ENCODE peak calls at places on chromosomes 16 and 17, in six cellular contexts. M, Q, O, A, X and Z are unnamed samples.

GRCh38 chr16:62041401-62041800 is 5.2 kb upstream of the CDH8 start:
- DNase-seq in M (peak; percentile 5), Q (no peak), O (no peak), A (no peak), X (no peak), Z (no peak)

GRCh38 chr17:50699410-50699809 is 8.3 kb downstream of the ANKRD40 start:
- DNase-seq in M (no peak), Q (no peak), O (no peak), A (no peak), X (no peak), Z (no peak)

GRCh38 chr17:11803635-11804034 is 193.6 kb downstream of the ZNF18 start:
- DNase-seq in M (no peak), Q (no peak), O (no peak), A (no peak), X (no peak), Z (no peak)

GRCh38 chr17:36921131-36921851 is 16.0 kb upstream of the LHX1 start:
- DNase-seq in M (peak; percentile 98), Q (no peak), O (no peak), A (no peak), X (no peak), Z (no peak)

GRCh38 chr16:81349608-81350305 is 35.0 kb downstream of the GAN start:
- DNase-seq in M (no peak), Q (no peak), O (no peak), A (no peak), X (no peak), Z (no peak)

GRCh38 chr17:74325743-74326379 is at the start of gene KIF19:
- DNase-seq in M (no peak), Q (peak; percentile 70), O (no peak), A (peak; percentile 67), X (peak; percentile 69), Z (peak; percentile 37)

GRCh38 chr17:43732961-43733360 is 25.6 kb downstream of the SOST start:
- DNase-seq in M (no peak), Q (no peak), O (no peak), A (no peak), X (no peak), Z (no peak)

GRCh38 chr17:75295220-75296158 is 6.3 kb upstream of the SLC25A19 start:
- DNase-seq in M (no peak), Q (no peak), O (no peak), A (peak; percentile 38), X (no peak), Z (no peak)

GRCh38 chr17:7880076-7880868 is 8.3 kb upstream of the CHD3 start:
- DNase-seq in M (no peak), Q (no peak), O (no peak), A (no peak), X (no peak), Z (no peak)
- TF ChIP-seq POLR2A in M (no peak), Q (no peak), O (no peak), A (no peak), X (no peak), Z (no peak)

DNA sequence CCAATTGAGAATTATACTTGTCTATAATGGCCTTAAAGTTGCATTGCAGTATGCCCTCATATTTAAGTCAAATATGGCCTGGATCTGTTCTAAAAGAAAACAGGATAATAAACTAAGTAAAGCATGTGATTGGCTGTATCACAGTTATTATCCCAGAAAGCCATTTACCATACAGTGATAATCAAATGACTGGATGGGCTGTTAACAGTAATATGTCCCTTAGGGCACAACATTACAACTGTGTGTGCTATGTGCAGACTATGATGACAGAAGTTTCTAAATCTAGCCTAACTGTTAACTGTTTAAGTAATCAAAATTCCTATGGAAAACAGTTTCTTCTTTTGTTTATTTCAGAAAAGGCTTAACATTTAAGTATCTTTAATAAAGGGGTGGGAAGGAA is 145.7 kb downstream of the STXBP4 start:
- DNase-seq in M (no peak), Q (no peak), O (no peak), A (no peak), X (no peak), Z (no peak)
- H3K4me3 ChIP-seq in M (no peak overlapping the region), Q (no peak overlapping the region), O (no peak overlapping the region), A (no peak overlapping the region), X (no peak overlapping the region), Z (no peak overlapping the region)

GRCh38 chr17:65085397-65085796 is 28.9 kb upstream of the GNA13 start:
- DNase-seq in M (no peak), Q (no peak), O (no peak), A (no peak), X (no peak), Z (no peak)
- H3K4me1 ChIP-seq in M (peaks cover 13% of the 10 kb centered on the region), Q (no peaks in the 10 kb centered on the region), O (no peaks in the 10 kb centered on the region), A (peaks cover 29% of the 10 kb centered on the region), X (no peaks in the 10 kb centered on the region), Z (no peaks in the 10 kb centered on the region)

GRCh38 chr16:8863594-8864424 is 5.0 kb downstream of the CARHSP1 start:
- DNase-seq in M (no peak), Q (peak; percentile 59), O (no peak), A (peak; percentile 71), X (peak; percentile 85), Z (peak; percentile 96)
- TF ChIP-seq POLR2A in M (no peak), Q (no peak), O (no peak), A (no peak), X (no peak), Z (peak; percentile 36)

DNA sequence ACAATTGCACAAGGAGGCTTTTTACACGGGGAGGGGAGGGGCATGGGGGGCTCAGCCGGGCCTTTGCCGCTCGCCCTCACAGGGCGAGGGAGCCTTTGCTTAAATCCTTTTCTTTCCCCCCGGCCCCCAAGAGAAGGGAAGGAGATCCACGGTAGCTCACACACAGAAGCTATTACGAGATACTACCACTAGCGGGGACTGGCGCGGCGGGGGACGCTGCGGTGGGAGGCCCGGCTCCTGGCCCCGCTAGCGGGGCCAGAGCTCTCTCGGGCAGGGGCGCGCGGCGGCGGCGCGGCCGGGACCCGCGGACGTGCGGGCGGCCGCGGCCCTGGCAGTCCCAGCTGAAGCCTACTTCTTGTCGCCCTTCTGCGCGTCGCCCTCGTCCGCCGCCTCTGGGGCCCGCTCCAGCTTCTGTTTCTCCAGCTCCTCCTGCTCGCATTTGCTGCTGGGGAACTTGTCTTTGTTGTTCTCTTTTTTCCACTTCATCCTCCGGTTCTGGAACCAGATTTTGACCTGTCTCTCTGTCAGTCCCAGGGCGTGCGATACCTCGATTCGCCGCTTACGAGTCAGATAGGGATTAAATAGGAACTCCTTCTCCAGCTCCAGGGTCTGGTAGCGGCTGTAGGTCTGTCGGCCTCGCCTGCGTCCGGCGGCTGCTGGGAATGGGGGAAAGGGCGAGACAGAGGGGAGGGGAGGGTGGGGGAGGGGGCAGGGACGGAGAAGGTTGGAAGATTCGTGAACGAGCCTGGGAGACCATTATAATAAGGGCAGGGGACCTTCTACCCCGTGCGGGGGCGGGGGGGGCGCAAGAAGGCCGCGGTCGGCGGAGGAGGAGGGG is 2.0 kb downstream of the HOXB8 start:
- DNase-seq in M (peak; percentile 84), Q (no peak), O (no peak), A (peak; percentile 49), X (peak; percentile 71), Z (no peak)
- H3K4me3 ChIP-seq in M (peak overlapping the region; percentile 74), Q (no peak overlapping the region), O (no peak overlapping the region), A (no peak overlapping the region), X (peak overlapping the region; percentile 65), Z (no peak overlapping the region)

GRCh38 chr17:78973196-78973595 is 6.5 kb downstream of the LGALS3BP start:
- DNase-seq in M (no peak), Q (no peak), O (no peak), A (no peak), X (peak; percentile 49), Z (no peak)
- H3K4me1 ChIP-seq in M (peaks cover 23% of the 10 kb centered on the region), Q (peaks cover 38% of the 10 kb centered on the region), O (peaks cover 7% of the 10 kb centered on the region), A (peaks cover 44% of the 10 kb centered on the region), X (peaks cover 16% of the 10 kb centered on the region), Z (peaks cover 39% of the 10 kb centered on the region)

DNA sequence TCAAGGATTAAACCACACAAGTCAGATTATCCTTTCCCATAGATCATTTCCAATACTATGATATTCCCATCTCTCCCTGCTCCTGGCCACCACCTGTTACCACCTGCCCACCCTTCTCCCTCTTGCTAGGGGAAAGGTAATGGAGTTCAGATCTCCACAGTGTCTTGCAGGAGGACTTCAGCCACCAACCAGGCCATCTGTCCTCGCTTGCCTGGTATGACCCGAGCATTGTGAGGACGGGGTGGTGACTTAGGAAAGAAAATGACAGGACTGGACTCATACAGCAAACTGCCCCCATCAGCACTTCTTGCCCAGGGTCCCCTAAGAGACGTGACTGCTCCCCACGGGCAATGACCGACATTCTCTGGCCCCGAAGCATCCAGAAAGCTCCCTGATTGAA is 10.8 kb downstream of the FKBP10 start:
- DNase-seq in M (no peak), Q (no peak), O (no peak), A (no peak), X (no peak), Z (no peak)
- TF ChIP-seq POLR2A in M (no peak), Q (no peak), O (no peak), A (no peak), X (no peak), Z (no peak)

GRCh38 chr17:7550359-7550758 is 1.5 kb downstream of the TNFSF12 start:
- DNase-seq in M (no peak), Q (no peak), O (no peak), A (no peak), X (no peak), Z (no peak)

GRCh38 chr17:7555320-7555948 is 3.1 kb upstream of the TNFSF13 start:
- DNase-seq in M (no peak), Q (no peak), O (no peak), A (no peak), X (no peak), Z (no peak)

GRCh38 chr17:7552621-7553051 is 3.8 kb downstream of the TNFSF12 start:
- DNase-seq in M (no peak), Q (no peak), O (no peak), A (peak; percentile 30), X (no peak), Z (peak; percentile 47)

GRCh38 chr17:7551396-7551795 is 2.5 kb downstream of the TNFSF12 start:
- DNase-seq in M (no peak), Q (no peak), O (no peak), A (no peak), X (no peak), Z (no peak)

GRCh38 chr17:7553356-7553755 is 4.5 kb downstream of the TNFSF12 start:
- DNase-seq in M (no peak), Q (no peak), O (no peak), A (no peak), X (no peak), Z (no peak)
- H3K4me3 ChIP-seq in M (no peak overlapping the region), Q (no peak overlapping the region), O (no peak overlapping the region), A (no peak overlapping the region), X (no peak overlapping the region), Z (no peak overlapping the region)

GRCh38 chr17:57363580-57363979 is 107.3 kb downstream of the MSI2 start:
- DNase-seq in M (no peak), Q (no peak), O (no peak), A (no peak), X (no peak), Z (no peak)

GRCh38 chr17:57366177-57366557 is 109.8 kb downstream of the MSI2 start:
- DNase-seq in M (no peak), Q (no peak), O (no peak), A (no peak), X (no peak), Z (no peak)

GRCh38 chr17:57363998-57364645 is 107.8 kb downstream of the MSI2 start:
- DNase-seq in M (no peak), Q (peak; percentile 13), O (no peak), A (no peak), X (no peak), Z (no peak)

GRCh38 chr17:57366558-57367351 is 110.4 kb downstream of the MSI2 start:
- DNase-seq in M (no peak), Q (peak; percentile 9), O (no peak), A (no peak), X (peak; percentile 5), Z (no peak)

GRCh38 chr17:57365420-57365819 is 109.1 kb downstream of the MSI2 start:
- DNase-seq in M (no peak), Q (no peak), O (no peak), A (no peak), X (no peak), Z (no peak)
- H3K4me1 ChIP-seq in M (peaks cover 66% of the 10 kb centered on the region), Q (peaks cover 30% of the 10 kb centered on the region), O (no peaks in the 10 kb centered on the region), A (no peaks in the 10 kb centered on the region), X (no peaks in the 10 kb centered on the region), Z (peaks cover 47% of the 10 kb centered on the region)